ENCODE peak calls at places on chromosomes 6 and 20, in seven cellular contexts. H is mammary epithelial cell, V is BJ, F is sigmoid colon, U is lower leg skin, W is retinal pigment epithelial cell, J is HCT116. X is an unnamed sample.
A peak's percentile ranks its signal among the peaks of the same experiment; 100 is the strongest.

GRCh38 chr6:91132461-91132860 is 545.6 kb upstream of the MAP3K7 start:
- DNase-seq in J (no peak), H (peak; percentile 66), F (no peak), V (no peak), W (no peak), U (no peak), X (peak; percentile 70)

GRCh38 chr6:108621117-108621516 is 60.4 kb downstream of the FOXO3 start:
- DNase-seq in U (no peak), F (peak; percentile 72), V (peak; percentile 37), W (peak; percentile 81), H (peak; percentile 81), J (peak; percentile 23), X (peak; percentile 67)

GRCh38 chr6:26183237-26183580 is 96.0 kb downstream of the HFE start:
- DNase-seq in J (no peak), F (no peak), W (no peak), H (no peak), V (no peak), U (no peak), X (no peak)

GRCh38 chr6:11634948-11635347 is 97.4 kb downstream of the TMEM170B start:
- DNase-seq in H (no peak), W (no peak), V (no peak), J (no peak), U (no peak), F (no peak), X (no peak)

GRCh38 chr6:14431375-14432330 is 314.1 kb downstream of the CD83 start:
- DNase-seq in F (no peak), W (no peak), J (no peak), H (no peak), U (no peak), V (no peak), X (no peak)

GRCh38 chr6:117265425-117266266 is at the start of gene VGLL2:
- DNase-seq in J (no peak), V (no peak), W (no peak), F (peak; percentile 65), H (peak; percentile 20), U (no peak), X (no peak)

GRCh38 chr6:12761376-12762115 is 45.0 kb downstream of the PHACTR1 start:
- DNase-seq in F (no peak), V (peak; percentile 92), H (no peak), U (no peak), J (no peak), W (peak; percentile 29), X (no peak)

GRCh38 chr20:60299951-60300350 is 341.7 kb downstream of the CDH26 start:
- DNase-seq in V (no peak), U (no peak), W (no peak), J (no peak), F (no peak), H (no peak), X (no peak)

GRCh38 chr6:169046483-169047192 is 207.0 kb downstream of the THBS2 start:
- DNase-seq in U (no peak), F (no peak), V (no peak), J (no peak), W (no peak), H (peak; percentile 43), X (no peak)

DNA sequence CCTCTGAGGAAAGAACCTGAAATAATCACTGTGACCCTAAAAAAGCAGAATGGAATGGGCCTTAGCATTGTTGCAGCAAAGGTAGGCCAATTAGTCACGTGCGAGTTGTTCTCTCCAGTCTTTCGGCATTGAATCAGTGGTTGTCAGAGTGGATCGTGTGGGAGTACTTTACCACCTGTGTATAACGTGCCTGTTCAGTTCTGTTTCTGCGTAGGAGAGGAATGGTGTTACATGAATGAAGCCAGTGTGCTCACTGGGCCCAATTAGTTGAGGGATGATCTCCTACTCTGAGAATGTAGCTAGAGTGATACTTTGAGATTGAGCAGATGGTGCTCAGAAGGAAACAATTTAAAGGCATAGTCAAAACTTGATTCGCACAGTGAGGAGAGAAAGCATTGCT is 72.5 kb upstream of the KIF25 start:
- DNase-seq in U (no peak), J (no peak), V (peak; percentile 47), F (no peak), W (no peak), H (peak; percentile 88), X (peak; percentile 23)
- TF ChIP-seq CTCF in U (no peak), J (no peak), V (no peak), F (no peak), W (no peak), H (no peak), X (no peak)

GRCh38 chr6:167445568-167445967 is 120.7 kb downstream of the TTLL2 start:
- DNase-seq in V (no peak), W (no peak), H (no peak), F (no peak), U (no peak), J (no peak), X (no peak)

GRCh38 chr6:167444602-167445346 is 119.9 kb downstream of the TTLL2 start:
- DNase-seq in F (no peak), W (no peak), H (no peak), U (no peak), J (no peak), V (no peak), X (no peak)

GRCh38 chr6:167437888-167438484 is 113.1 kb downstream of the TTLL2 start:
- DNase-seq in U (no peak), V (no peak), H (no peak), F (no peak), W (no peak), J (no peak), X (no peak)

GRCh38 chr6:167443098-167443680 is 118.3 kb downstream of the TTLL2 start:
- DNase-seq in F (no peak), J (no peak), H (no peak), U (no peak), V (no peak), W (no peak), X (no peak)

GRCh38 chr6:167441653-167442644 is 117.1 kb downstream of the TTLL2 start:
- DNase-seq in H (no peak), V (no peak), J (no peak), W (no peak), U (no peak), F (no peak), X (no peak)
- H3K4me3 ChIP-seq in H (no peak overlapping the region), V (no peak overlapping the region), J (no peak overlapping the region), W (no peak overlapping the region), U (no peak overlapping the region), F (no peak overlapping the region), X (no peak overlapping the region)

GRCh38 chr20:45971675-45972499 is at the start of gene ZNF335:
- DNase-seq in H (peak; percentile 97), W (peak; percentile 84), F (peak; percentile 98), J (peak; percentile 95), V (peak; percentile 60), U (peak; percentile 92), X (peak; percentile 35)

GRCh38 chr20:45969712-45970634 is 2.0 kb downstream of the ZNF335 start:
- DNase-seq in J (peak; percentile 66), F (peak; percentile 57), U (no peak), H (peak; percentile 50), W (peak; percentile 17), V (no peak), X (peak; percentile 18)

GRCh38 chr20:45968801-45969711 is 2.9 kb downstream of the ZNF335 start:
- DNase-seq in H (no peak), V (no peak), W (no peak), U (no peak), J (no peak), F (peak; percentile 67), X (no peak)

GRCh38 chr20:45971425-45971674 is 653 bp downstream of the ZNF335 start:
- DNase-seq in V (no peak), H (no peak), U (no peak), W (no peak), J (no peak), F (no peak), X (no peak)

DNA sequence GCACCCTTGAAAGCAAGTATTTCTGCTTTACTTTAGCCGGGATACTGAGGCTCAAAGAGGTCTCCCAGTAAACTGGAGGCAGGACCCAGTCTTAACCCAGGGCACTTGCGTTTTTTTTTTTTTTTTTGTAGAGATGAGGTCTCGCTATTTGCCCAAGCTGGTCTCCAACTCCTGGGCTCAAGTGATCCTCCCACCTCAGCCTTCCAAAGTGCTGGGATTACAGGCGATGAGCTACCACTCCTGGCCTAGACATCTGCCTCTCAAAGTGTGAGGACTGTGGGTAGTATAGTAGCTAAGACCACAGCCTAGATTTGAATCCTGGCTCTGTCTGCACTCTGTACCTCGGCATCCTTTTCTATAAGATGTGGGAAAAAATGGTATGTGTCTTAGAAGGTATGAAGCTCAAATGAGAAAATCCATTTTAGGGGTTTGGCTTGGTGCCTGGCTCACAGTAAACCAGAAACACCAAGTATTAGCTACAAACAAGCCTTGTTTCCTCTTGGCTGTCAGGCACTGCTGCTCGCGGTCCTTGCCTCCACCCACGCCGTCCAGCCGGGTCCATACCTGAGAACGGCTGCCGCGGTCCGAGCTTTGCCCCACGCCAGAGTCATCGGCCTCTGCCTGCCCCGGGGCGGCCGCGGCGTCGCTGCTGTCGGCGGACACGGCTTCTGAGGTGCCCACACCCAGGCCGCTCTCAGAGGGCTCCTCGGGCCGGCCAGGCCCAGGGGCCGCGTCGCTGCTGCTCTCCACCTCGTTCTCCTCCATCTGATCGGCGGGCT is 1.2 kb downstream of the ZNF335 start:
- DNase-seq in H (no peak), F (no peak), U (no peak), W (no peak), J (no peak), V (no peak), X (no peak)
- TF ChIP-seq CTCF in H (no peak), F (no peak), U (no peak), W (no peak), J (no peak), V (no peak), X (no peak)

GRCh38 chr6:86937219-86938079 is at the start of gene HTR1E:
- DNase-seq in J (peak; percentile 4), F (no peak), W (no peak), H (peak; percentile 23), V (no peak), U (no peak), X (no peak)
- H3K4me3 ChIP-seq in J (no peak within 1 kb of the TSS), F (peak within 1 kb of the TSS; percentile 14), W (peak within 1 kb of the TSS; percentile 55), H (peak within 1 kb of the TSS; percentile 8), V (no peak within 1 kb of the TSS), U (no peak within 1 kb of the TSS), X (peak within 1 kb of the TSS; percentile 28)

GRCh38 chr6:44776344-44776743 is 388.8 kb downstream of the CDC5L start:
- DNase-seq in H (no peak), F (no peak), V (no peak), U (no peak), J (no peak), W (no peak), X (no peak)

GRCh38 chr6:44775121-44775520 is 387.6 kb downstream of the CDC5L start:
- DNase-seq in U (no peak), J (no peak), H (no peak), F (no peak), W (no peak), V (no peak), X (no peak)

DNA sequence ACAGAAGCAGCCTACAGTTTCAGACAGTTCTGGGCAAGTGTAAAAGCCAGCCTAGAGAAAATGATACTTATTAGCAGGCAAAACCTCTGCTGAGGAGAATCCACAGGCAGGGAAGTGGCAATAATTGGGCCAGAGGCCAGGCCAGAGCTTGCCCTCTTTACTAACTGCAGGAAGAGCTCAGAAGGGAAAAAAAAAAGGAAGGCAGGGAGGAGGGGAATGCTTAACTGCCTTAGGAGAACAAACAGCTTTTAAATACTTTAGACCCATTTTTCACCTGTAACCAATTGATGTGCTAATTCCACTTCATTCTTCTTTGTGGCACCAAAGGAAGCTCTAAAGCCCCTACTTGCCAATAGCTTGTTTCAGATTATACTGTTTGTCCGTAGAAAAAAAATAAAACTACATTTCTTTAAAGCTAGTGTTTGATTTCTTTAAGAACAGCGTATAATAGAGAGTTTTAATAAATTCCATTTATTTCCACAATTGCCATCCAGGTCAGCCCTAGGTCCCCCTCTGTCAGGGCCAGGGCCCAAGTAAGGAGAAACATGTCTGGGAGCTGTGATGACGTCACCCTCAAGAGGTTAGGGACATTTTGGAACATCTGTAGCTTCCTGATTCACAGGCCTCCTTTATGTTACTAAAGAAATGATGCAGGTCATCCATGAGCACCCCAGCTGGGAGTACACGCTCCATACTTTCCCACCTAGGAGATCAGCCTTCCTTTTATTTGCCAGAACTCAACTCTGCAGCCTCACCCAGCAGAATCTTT is 384.3 kb downstream of the CDC5L start:
- DNase-seq in V (no peak), H (no peak), F (no peak), J (no peak), U (no peak), W (no peak), X (no peak)
- TF ChIP-seq CTCF in V (no peak), H (no peak), F (no peak), J (no peak), U (no peak), W (no peak), X (no peak)

X was measured in kidney epithelial cell.